ENCODE peak calls at places on chromosomes 7 and 10, in nine cellular contexts. N is astrocyte; U is mesenchymal stem cell; B is neural progenitor cell; R is adipocyte; Y is CD4-positive, alpha-beta T cell; S is tibial nerve; H is testis; M is ovary. W is an unnamed sample. For H3K9me3, the result is how much of the 10 kb centered on the place peaks cover.

GRCh38 chr7:120792091-120792860 is 65.7 kb downstream of the TSPAN12 start:
- DNase-seq in N (peak), U (peak), B (peak), R (peak), Y (peak), S (peak), H (peak), M (peak), W (peak)

GRCh38 chr7:90629306-90629918 is 33.3 kb downstream of the CDK14 start:
- DNase-seq in N (peak), U (peak), B (peak), R (peak), Y (no peak), S (peak), H (no peak), M (no peak), W (no peak)

GRCh38 chr10:4034907-4035581 is 250.0 kb upstream of the KLF6 start:
- DNase-seq in N (no peak), U (peak), B (no peak), R (peak), Y (no peak), S (no peak), H (no peak), M (no peak), W (no peak)

GRCh38 chr7:46544396-46545008 is 623.4 kb upstream of the IGFBP3 start:
- DNase-seq in N (peak), U (peak), B (no peak), R (peak), Y (no peak), S (no peak), H (no peak), M (no peak), W (no peak)

GRCh38 chr10:65341323-65341922 is 1584.4 kb upstream of the LRRTM3 start:
- DNase-seq in N (peak), U (peak), B (no peak), R (no peak), Y (no peak), S (peak), H (no peak), M (no peak), W (no peak)

GRCh38 chr10:26738354-26738753 is 40.9 kb downstream of the PDSS1 start:
- DNase-seq in N (no peak), U (no peak), B (no peak), R (no peak), Y (no peak), S (no peak), H (no peak), M (no peak), W (no peak)

GRCh38 chr7:75737856-75738603 is 711 bp downstream of the HIP1 start:
- DNase-seq in N (no peak), U (peak), B (peak), R (peak), Y (no peak), S (no peak), H (no peak), M (peak), W (no peak)

GRCh38 chr7:133682364-133683181 is 429.7 kb downstream of the EXOC4 start:
- DNase-seq in N (no peak), U (no peak), B (no peak), R (no peak), Y (no peak), S (no peak), H (no peak), M (no peak), W (no peak)

GRCh38 chr7:81300779-81301178 is 381.9 kb upstream of the SEMA3C start:
- DNase-seq in N (peak), U (no peak), B (no peak), R (no peak), Y (no peak), S (no peak), H (no peak), M (no peak), W (no peak)

GRCh38 chr10:89785095-89785494 is 83.7 kb downstream of the KIF20B start:
- DNase-seq in N (no peak), U (no peak), B (no peak), R (no peak), Y (no peak), S (no peak), H (peak), M (no peak), W (no peak)

GRCh38 chr10:95374597-95375209 is 83.9 kb upstream of the PDLIM1 start:
- DNase-seq in N (peak), U (peak), B (peak), R (peak), Y (no peak), S (peak), H (peak), M (peak), W (no peak)

GRCh38 chr10:130687566-130687965 is 551.4 kb downstream of the GLRX3 start:
- DNase-seq in N (no peak), U (no peak), B (no peak), R (no peak), Y (no peak), S (no peak), H (no peak), M (no peak), W (no peak)

GRCh38 chr7:36653011-36653670 is 71.2 kb downstream of the AOAH start:
- DNase-seq in N (peak), U (no peak), B (no peak), R (peak), Y (no peak), S (no peak), H (no peak), M (no peak), W (no peak)

GRCh38 chr10:77887631-77888355 is 38.8 kb downstream of the DLG5 start:
- DNase-seq in N (no peak), U (no peak), B (no peak), R (peak), Y (no peak), S (no peak), H (peak), M (no peak), W (no peak)

GRCh38 chr10:27558612-27559020 is 54.5 kb downstream of the RAB18 start:
- DNase-seq in N (peak), U (peak), B (peak), R (peak), Y (no peak), S (peak), H (peak), M (peak), W (no peak)

GRCh38 chr7:103447073-103447960 is 1.3 kb upstream of the SLC26A5 start:
- DNase-seq in N (peak), U (peak), B (peak), R (peak), Y (no peak), S (peak), H (peak), M (no peak), W (no peak)

GRCh38 chr10:124523886-124524285 is 62.3 kb downstream of the LHPP start:
- DNase-seq in N (peak), U (no peak), B (no peak), R (no peak), Y (no peak), S (no peak), H (no peak), M (no peak), W (no peak)

GRCh38 chr10:63700209-63700934 is 179.2 kb downstream of the REEP3 start:
- DNase-seq in N (peak), U (peak), B (no peak), R (peak), Y (no peak), S (peak), H (no peak), M (no peak), W (no peak)

GRCh38 chr10:60434418-60435046 is 44.9 kb upstream of the ANK3 start:
- DNase-seq in N (no peak), U (peak), B (peak), R (peak), Y (no peak), S (peak), H (peak), M (peak), W (no peak)

GRCh38 chr7:128830231-128831177 is at the start of gene FLNC:
- DNase-seq in N (peak), U (peak), B (peak), R (peak), Y (peak), S (no peak), H (peak), M (peak), W (no peak)

GRCh38 chr10:69636626-69637550 is 6.8 kb downstream of the FAM241B start:
- DNase-seq in N (no peak), U (no peak), B (peak), R (peak), Y (no peak), S (no peak), H (peak), M (no peak), W (no peak)

GRCh38 chr7:27248911-27249723 is 6.5 kb downstream of the EVX1 start:
- DNase-seq in N (peak), U (no peak), B (peak), R (no peak), Y (no peak), S (no peak), H (no peak), M (no peak), W (no peak)

GRCh38 chr10:120634629-120635028 is 177.6 kb downstream of the PLPP4 start:
- DNase-seq in N (no peak), U (no peak), B (peak), R (no peak), Y (no peak), S (no peak), H (no peak), M (no peak), W (no peak)

GRCh38 chr10:83373659-83374058 is 765.6 kb upstream of the GHITM start:
- DNase-seq in N (peak), U (peak), B (peak), R (peak), Y (no peak), S (no peak), H (peak), M (no peak), W (no peak)

GRCh38 chr7:139034855-139035587 is 821 bp downstream of the ZC3HAV1L start:
- DNase-seq in N (peak), U (peak), B (peak), R (peak), Y (no peak), S (no peak), H (peak), M (peak), W (peak)

GRCh38 chr7:104137971-104138370 is 69.8 kb downstream of the ORC5 start:
- DNase-seq in N (peak), U (peak), B (peak), R (peak), Y (no peak), S (no peak), H (no peak), M (no peak), W (no peak)

GRCh38 chr10:103967433-103968142 is 648 bp downstream of the SLK start:
- DNase-seq in N (peak), U (peak), B (peak), R (peak), Y (no peak), S (peak), H (peak), M (no peak), W (no peak)

GRCh38 chr10:43846187-43846680 is 197.6 kb upstream of the ZNF32 start:
- DNase-seq in N (peak), U (peak), B (no peak), R (peak), Y (no peak), S (no peak), H (no peak), M (no peak), W (peak)

GRCh38 chr7:27883726-27884125 is 143.8 kb downstream of the TAX1BP1 start:
- DNase-seq in N (peak), U (peak), B (no peak), R (no peak), Y (no peak), S (no peak), H (no peak), M (no peak), W (no peak)

GRCh38 chr7:234041-234711 is 41.8 kb downstream of the FAM20C start:
- DNase-seq in N (no peak), U (peak), B (no peak), R (no peak), Y (no peak), S (peak), H (no peak), M (no peak), W (no peak)

GRCh38 chr7:66697451-66698438 is 42.8 kb upstream of the RABGEF1 start:
- DNase-seq in N (peak), U (peak), B (peak), R (peak), Y (no peak), S (no peak), H (no peak), M (no peak), W (no peak)

GRCh38 chr10:42475168-42476098 is 162.9 kb downstream of the ZNF33B start:
- DNase-seq in N (no peak), U (no peak), B (no peak), R (peak), Y (no peak), S (no peak), H (peak), M (no peak), W (no peak)

GRCh38 chr10:42477170-42477569 is 161.2 kb downstream of the ZNF33B start:
- DNase-seq in N (no peak), U (no peak), B (no peak), R (no peak), Y (no peak), S (no peak), H (peak), M (no peak), W (no peak)

GRCh38 chr10:42479057-42479456 is 159.3 kb downstream of the ZNF33B start:
- DNase-seq in N (no peak), U (no peak), B (no peak), R (no peak), Y (no peak), S (no peak), H (no peak), M (no peak), W (no peak)

GRCh38 chr10:42476101-42476500 is 162.3 kb downstream of the ZNF33B start:
- DNase-seq in N (no peak), U (no peak), B (no peak), R (peak), Y (no peak), S (no peak), H (no peak), M (no peak), W (no peak)
- H3K9me3 ChIP-seq in N (under half), U (under half), B (under half), R (under half), Y (under half), S (under half), H (under half), M (under half), W (under half)

DNA sequence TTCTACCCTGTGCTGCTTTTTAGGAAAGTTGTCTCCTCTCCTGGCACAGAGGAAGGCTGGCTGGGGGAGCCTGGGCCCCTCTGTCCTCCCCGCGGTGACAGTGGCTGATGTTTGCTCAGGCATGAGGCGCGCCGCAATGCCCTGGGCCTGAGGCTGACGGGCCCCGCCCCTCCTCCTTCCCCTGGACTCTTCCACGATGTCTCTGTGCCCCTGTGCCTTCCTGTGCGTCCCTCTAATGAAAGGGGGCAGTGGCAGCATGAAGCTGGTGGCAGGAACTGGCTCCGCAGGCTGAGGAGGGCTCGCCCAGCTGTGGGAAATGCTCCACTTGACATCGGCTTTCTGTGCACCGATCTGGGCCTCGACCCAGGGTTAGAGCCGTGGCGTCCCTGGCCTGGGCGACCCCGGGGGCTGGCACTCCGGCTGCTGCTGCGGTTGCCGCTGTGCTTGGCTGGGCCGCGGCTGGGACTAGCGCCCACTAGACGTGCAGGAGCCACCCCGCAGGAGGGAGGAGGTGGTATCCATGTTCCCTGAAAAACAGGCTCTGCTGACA is 67.9 kb downstream of the ZNF680 start:
- DNase-seq in N (no peak), U (no peak), B (no peak), R (peak), Y (no peak), S (no peak), H (peak), M (peak), W (no peak)
- H3K9me3 ChIP-seq in N (under half), U (under half), B (under half), R (under half), Y (half or more), S (under half), H (under half), M (under half), W (under half)

GRCh38 chr7:13903997-13904396 is 85.5 kb downstream of the ETV1 start:
- DNase-seq in N (peak), U (peak), B (no peak), R (peak), Y (no peak), S (no peak), H (no peak), M (no peak), W (no peak)

GRCh38 chr7:13907824-13908223 is 81.6 kb downstream of the ETV1 start:
- DNase-seq in N (no peak), U (no peak), B (no peak), R (no peak), Y (no peak), S (no peak), H (no peak), M (no peak), W (no peak)

GRCh38 chr7:13901577-13901976 is 87.9 kb downstream of the ETV1 start:
- DNase-seq in N (no peak), U (no peak), B (no peak), R (no peak), Y (no peak), S (no peak), H (no peak), M (no peak), W (no peak)

GRCh38 chr7:13908667-13909382 is 80.6 kb downstream of the ETV1 start:
- DNase-seq in N (peak), U (no peak), B (peak), R (peak), Y (no peak), S (no peak), H (no peak), M (no peak), W (no peak)

DNA sequence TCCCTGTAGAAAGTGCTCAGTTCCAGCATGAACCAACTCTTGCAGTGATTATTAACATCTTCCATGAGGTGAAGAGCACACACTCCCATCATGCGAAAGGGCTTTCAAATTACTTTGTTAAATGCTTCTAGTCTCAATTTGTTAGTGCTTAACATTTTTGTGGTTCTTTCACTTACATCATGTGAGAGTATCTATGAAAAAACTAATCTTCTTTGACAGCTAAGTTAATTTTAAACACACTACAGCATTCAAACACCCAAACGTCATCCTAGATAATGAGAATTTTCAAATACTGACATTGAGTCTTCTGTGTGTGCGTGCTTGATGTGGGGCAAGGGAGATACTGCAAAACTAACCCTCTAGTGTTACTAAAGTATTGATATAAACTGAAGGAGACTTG is 84.8 kb downstream of the ETV1 start:
- DNase-seq in N (peak), U (peak), B (no peak), R (peak), Y (no peak), S (no peak), H (no peak), M (no peak), W (no peak)
- H3K9me3 ChIP-seq in N (under half), U (under half), B (under half), R (under half), Y (under half), S (under half), H (under half), M (under half), W (under half)

GRCh38 chr7:99535667-99536066 is 16.2 kb downstream of the FAM200A start:
- DNase-seq in N (no peak), U (no peak), B (no peak), R (no peak), Y (no peak), S (no peak), H (no peak), M (no peak), W (no peak)

GRCh38 chr7:99525713-99526440 is 21.4 kb downstream of the ZKSCAN5 start:
- DNase-seq in N (no peak), U (no peak), B (peak), R (no peak), Y (peak), S (no peak), H (no peak), M (no peak), W (no peak)

DNA sequence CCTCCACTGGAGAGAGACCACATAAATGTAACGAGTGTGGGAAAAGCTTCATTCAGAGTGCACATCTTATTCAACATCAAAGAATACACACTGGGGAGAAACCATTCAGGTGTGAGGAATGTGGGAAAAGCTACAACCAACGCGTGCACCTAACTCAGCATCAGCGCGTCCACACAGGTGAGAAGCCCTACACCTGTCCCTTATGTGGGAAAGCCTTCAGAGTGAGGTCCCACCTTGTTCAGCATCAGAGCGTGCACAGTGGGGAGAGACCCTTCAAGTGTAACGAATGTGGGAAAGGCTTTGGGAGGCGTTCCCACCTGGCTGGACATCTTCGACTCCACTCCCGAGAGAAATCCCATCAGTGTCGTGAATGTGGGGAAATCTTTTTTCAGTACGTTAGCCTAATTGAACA is 20.6 kb downstream of the FAM200A start:
- DNase-seq in N (peak), U (no peak), B (no peak), R (no peak), Y (no peak), S (no peak), H (no peak), M (no peak), W (no peak)
- H3K9me3 ChIP-seq in N (under half), U (half or more), B (under half), R (half or more), Y (under half), S (under half), H (under half), M (under half), W (under half)

GRCh38 chr7:2312272-2312929 is 1.8 kb downstream of the SNX8 start:
- DNase-seq in N (no peak), U (no peak), B (no peak), R (no peak), Y (no peak), S (no peak), H (peak), M (no peak), W (no peak)

GRCh38 chr7:2316578-2316977 is 2.3 kb upstream of the SNX8 start:
- DNase-seq in N (no peak), U (no peak), B (no peak), R (no peak), Y (no peak), S (no peak), H (no peak), M (no peak), W (no peak)

GRCh38 chr7:2313450-2314208 is 612 bp downstream of the SNX8 start:
- DNase-seq in N (no peak), U (peak), B (no peak), R (peak), Y (no peak), S (no peak), H (no peak), M (no peak), W (no peak)

GRCh38 chr7:2315787-2316186 is 1.5 kb upstream of the SNX8 start:
- DNase-seq in N (no peak), U (no peak), B (no peak), R (no peak), Y (no peak), S (no peak), H (no peak), M (no peak), W (no peak)

DNA sequence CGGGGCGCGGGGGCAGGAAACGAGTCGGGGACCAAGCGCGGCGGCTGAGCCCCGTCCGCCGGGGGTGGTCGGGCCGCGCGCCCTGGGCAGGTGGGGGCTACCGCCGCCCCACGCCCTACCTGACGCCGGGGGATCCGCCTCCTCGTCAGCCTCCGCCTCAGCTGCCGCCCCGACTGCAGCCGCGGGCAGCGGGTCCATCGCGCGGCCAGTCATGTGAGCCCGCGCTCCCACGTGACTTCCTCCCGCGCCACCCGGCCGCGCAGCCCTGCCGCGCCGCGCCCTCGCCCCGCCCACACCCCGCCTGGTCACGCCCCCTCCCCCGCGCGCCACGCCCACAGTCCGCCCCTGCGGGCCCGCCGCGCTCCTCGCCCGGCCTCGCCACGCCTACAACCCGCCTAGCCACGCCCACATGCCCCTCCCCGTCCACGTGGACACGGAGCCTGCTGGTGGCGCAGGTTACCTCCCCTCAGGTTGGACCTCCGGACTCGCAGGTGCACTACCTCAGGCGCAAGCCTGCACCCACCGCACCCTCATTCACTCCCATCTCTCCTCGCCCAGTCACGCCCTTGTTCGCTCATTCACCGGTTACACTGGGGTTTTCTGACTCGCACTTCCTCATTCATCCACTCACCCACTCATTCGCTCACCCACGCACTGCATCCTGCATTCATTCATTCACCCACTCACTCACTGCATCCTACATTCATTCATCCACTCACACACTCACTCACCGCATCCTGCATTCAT is at the start of gene SNX8:
- DNase-seq in N (peak), U (peak), B (peak), R (peak), Y (peak), S (peak), H (peak), M (peak), W (peak)
- H3K9me3 ChIP-seq in N (under half), U (under half), B (under half), R (under half), Y (under half), S (under half), H (under half), M (under half), W (under half)